ENCODE peak calls at places on chromosomes 16 and 17, in four cellular contexts. One of them, this sample, is unnamed.

GRCh38 chr17:5846001-5846400 is 224.2 kb upstream of the WSCD1 start:
- DNase-seq in GM12891: no peak
- DNase-seq in K562: no peak
- DNase-seq in GM12878: no peak
- DNase-seq in this sample: no peak

GRCh38 chr17:77478281-77478680 is 337.5 kb downstream of the SEC14L1 start:
- DNase-seq in GM12878: no peak
- DNase-seq in GM12891: no peak
- DNase-seq in K562: no peak
- DNase-seq in this sample: no peak

GRCh38 chr17:4195306-4195705 is 52.3 kb downstream of the CYB5D2 start:
- DNase-seq in GM12878: no peak
- DNase-seq in K562: no peak
- DNase-seq in GM12891: no peak
- DNase-seq in this sample: no peak

GRCh38 chr17:83177611-83178532 is 98.5 kb downstream of the METRNL start:
- DNase-seq in GM12891: no peak
- DNase-seq in K562: no peak
- DNase-seq in GM12878: no peak
- DNase-seq in this sample: no peak

GRCh38 chr16:72400257-72401078 is 228.5 kb upstream of the PMFBP1 start:
- DNase-seq in K562: peak; percentile 56
- DNase-seq in GM12878: peak; percentile 7
- DNase-seq in GM12891: peak; percentile 5
- DNase-seq in this sample: peak; percentile 52

GRCh38 chr17:29833801-29834200 is 96.2 kb downstream of the SSH2 start:
- DNase-seq in GM12878: no peak
- DNase-seq in GM12891: no peak
- DNase-seq in K562: no peak
- DNase-seq in this sample: no peak

GRCh38 chr17:12591336-12591735 is 74.4 kb upstream of the MYOCD start:
- DNase-seq in GM12891: no peak
- DNase-seq in K562: no peak
- DNase-seq in GM12878: no peak
- DNase-seq in this sample: no peak

GRCh38 chr16:61791465-61791864 is 244.8 kb downstream of the CDH8 start:
- DNase-seq in K562: no peak
- DNase-seq in GM12891: no peak
- DNase-seq in GM12878: no peak
- DNase-seq in this sample: no peak

GRCh38 chr16:2774161-2774891 is 2.8 kb downstream of the ELOB start:
- DNase-seq in K562: no peak
- DNase-seq in GM12878: no peak
- DNase-seq in GM12891: no peak
- DNase-seq in this sample: peak; percentile 16

GRCh38 chr16:69725480-69726312 is 664 bp downstream of the NQO1 start:
- DNase-seq in GM12891: no peak
- DNase-seq in K562: peak; percentile 50
- DNase-seq in GM12878: no peak
- DNase-seq in this sample: no peak

DNA sequence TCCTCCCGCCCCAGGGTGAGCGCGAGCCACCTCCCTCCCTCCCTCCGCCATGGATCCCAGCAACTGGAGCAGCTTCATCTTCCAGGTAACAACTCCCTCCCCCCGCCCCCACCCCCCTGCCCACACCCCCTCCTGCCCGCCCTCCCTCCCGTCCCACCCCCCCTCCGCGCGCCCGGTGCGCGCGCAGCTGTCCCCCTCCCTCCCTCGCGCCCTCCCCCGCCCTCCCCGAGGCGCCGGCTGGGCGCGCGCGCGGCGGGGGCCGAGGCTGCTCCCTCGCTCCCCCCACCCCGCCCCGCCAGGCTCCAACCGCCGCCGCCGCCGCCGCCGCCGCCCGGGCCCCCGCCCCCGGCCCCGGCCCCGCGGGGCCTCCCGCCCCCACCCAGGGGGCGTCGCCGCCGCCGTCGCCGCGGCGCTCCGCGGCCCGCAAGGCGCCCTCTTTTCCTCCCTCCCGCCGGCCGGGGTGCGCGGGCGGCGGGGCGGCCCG is at the start of gene MAZ:
- DNase-seq in K562: peak; percentile 95
- DNase-seq in GM12891: no peak
- DNase-seq in GM12878: no peak
- DNase-seq in this sample: no peak
- TF ChIP-seq SPI1 in K562: no peak
- TF ChIP-seq SPI1 in GM12891: no peak
- TF ChIP-seq SPI1 in GM12878: no peak
- TF ChIP-seq SPI1 in this sample: no peak

GRCh38 chr17:7574176-7574953 is 5.1 kb upstream of the CD68 start:
- DNase-seq in GM12891: no peak
- DNase-seq in GM12878: no peak
- DNase-seq in K562: no peak
- DNase-seq in this sample: no peak
- TF ChIP-seq SPI1 in GM12891: no peak
- TF ChIP-seq SPI1 in GM12878: no peak
- TF ChIP-seq SPI1 in K562: no peak
- TF ChIP-seq SPI1 in this sample: no peak

DNA sequence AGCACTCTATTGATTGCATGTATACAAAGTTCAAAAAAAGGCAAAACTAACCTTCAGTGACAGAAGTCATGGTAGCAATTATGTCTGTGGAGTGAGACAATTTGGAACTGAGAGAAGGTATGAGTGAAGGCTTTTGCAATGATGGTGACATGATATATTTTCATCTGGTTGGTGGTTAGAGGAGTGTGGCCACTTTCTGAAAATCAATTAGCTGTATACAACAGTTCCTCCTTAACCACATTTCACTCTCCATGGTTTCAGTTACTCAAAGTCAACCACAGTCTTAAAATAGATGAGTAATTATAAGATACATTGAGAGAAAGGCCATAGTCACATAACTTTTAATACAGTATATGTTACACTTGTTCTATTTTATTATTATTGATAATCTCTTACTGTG is 26.2 kb downstream of the ADAMTS18 start:
- DNase-seq in K562: no peak
- DNase-seq in GM12878: peak; percentile 8
- DNase-seq in GM12891: no peak
- DNase-seq in this sample: peak; percentile 3
- TF ChIP-seq SPI1 in K562: no peak
- TF ChIP-seq SPI1 in GM12878: no peak
- TF ChIP-seq SPI1 in GM12891: no peak
- TF ChIP-seq SPI1 in this sample: no peak

GRCh38 chr17:82101767-82102679 is 4.0 kb upstream of the FASN start:
- DNase-seq in K562: no peak
- DNase-seq in GM12891: no peak
- DNase-seq in GM12878: no peak
- DNase-seq in this sample: no peak
- TF ChIP-seq SPI1 in K562: no peak
- TF ChIP-seq SPI1 in GM12891: no peak
- TF ChIP-seq SPI1 in GM12878: no peak
- TF ChIP-seq SPI1 in this sample: no peak

GRCh38 chr17:28612936-28613872 is 781 bp downstream of the RSKR start:
- DNase-seq in GM12891: no peak
- DNase-seq in GM12878: no peak
- DNase-seq in K562: peak; percentile 68
- DNase-seq in this sample: no peak
- TF ChIP-seq SPI1 in GM12891: no peak
- TF ChIP-seq SPI1 in GM12878: no peak
- TF ChIP-seq SPI1 in K562: no peak
- TF ChIP-seq SPI1 in this sample: no peak

GRCh38 chr17:65556910-65557348 is 4.5 kb downstream of the AXIN2 start:
- DNase-seq in GM12878: no peak
- DNase-seq in K562: no peak
- DNase-seq in GM12891: no peak
- DNase-seq in this sample: no peak

GRCh38 chr17:65558311-65558682 is 3.2 kb downstream of the AXIN2 start:
- DNase-seq in K562: no peak
- DNase-seq in GM12891: no peak
- DNase-seq in GM12878: no peak
- DNase-seq in this sample: no peak

GRCh38 chr17:65557349-65558310 is 3.8 kb downstream of the AXIN2 start:
- DNase-seq in GM12878: no peak
- DNase-seq in K562: no peak
- DNase-seq in GM12891: no peak
- DNase-seq in this sample: no peak

GRCh38 chr17:65554568-65555223 is 6.8 kb downstream of the AXIN2 start:
- DNase-seq in GM12878: no peak
- DNase-seq in K562: no peak
- DNase-seq in GM12891: no peak
- DNase-seq in this sample: no peak

DNA sequence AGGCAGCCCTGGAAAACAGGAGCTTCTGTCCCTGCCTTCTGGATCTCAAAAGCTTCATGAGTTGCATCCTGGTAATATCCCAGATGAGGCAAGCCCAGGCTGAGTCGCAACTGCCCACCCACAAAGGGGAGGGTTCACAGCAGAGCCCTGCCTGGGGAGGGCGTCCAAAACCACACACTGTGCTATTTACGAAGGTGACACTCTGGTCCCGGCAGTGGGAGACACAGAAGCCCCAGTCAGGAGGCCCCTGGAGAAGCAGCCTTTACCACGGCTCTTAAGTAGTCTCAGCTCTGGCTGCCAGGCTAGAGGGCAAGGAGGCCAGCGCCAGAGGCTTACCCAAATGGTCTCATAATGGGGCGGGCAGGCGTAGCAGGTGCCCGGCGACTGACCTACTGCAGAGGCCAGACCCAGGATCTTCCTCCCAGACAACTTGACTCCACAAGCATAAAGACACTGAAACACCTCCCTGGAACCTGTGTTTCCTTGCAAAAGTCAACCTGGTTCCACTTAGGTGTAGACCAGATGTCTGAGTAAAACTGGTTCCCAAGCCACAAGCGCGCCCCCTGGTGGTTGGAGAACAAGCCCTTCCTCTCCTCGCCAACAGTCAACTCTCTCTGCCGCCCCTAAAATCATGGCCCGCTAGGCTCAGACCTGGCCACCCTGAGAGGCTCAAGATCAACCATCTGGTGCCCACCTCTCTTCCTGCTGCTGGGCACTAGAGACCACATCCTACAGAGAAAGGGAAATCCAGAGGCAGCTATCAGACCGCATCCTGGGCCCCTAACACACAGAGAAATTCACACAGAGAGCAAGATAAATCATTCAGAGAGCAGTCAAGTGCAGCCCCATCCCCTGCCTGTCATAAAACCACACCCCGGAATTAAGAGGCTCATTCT is 5.2 kb downstream of the AXIN2 start:
- DNase-seq in GM12891: peak; percentile 55
- DNase-seq in K562: peak; percentile 81
- DNase-seq in GM12878: no peak
- DNase-seq in this sample: peak; percentile 62
- TF ChIP-seq SPI1 in GM12891: no peak
- TF ChIP-seq SPI1 in K562: no peak
- TF ChIP-seq SPI1 in GM12878: no peak
- TF ChIP-seq SPI1 in this sample: no peak

GRCh38 chr17:78865682-78866390 is 25.2 kb upstream of the USP36 start:
- DNase-seq in K562: peak; percentile 79
- DNase-seq in GM12878: no peak
- DNase-seq in GM12891: peak; percentile 53
- DNase-seq in this sample: peak; percentile 77
- TF ChIP-seq SPI1 in K562: no peak
- TF ChIP-seq SPI1 in GM12878: no peak
- TF ChIP-seq SPI1 in GM12891: no peak
- TF ChIP-seq SPI1 in this sample: no peak

DNA sequence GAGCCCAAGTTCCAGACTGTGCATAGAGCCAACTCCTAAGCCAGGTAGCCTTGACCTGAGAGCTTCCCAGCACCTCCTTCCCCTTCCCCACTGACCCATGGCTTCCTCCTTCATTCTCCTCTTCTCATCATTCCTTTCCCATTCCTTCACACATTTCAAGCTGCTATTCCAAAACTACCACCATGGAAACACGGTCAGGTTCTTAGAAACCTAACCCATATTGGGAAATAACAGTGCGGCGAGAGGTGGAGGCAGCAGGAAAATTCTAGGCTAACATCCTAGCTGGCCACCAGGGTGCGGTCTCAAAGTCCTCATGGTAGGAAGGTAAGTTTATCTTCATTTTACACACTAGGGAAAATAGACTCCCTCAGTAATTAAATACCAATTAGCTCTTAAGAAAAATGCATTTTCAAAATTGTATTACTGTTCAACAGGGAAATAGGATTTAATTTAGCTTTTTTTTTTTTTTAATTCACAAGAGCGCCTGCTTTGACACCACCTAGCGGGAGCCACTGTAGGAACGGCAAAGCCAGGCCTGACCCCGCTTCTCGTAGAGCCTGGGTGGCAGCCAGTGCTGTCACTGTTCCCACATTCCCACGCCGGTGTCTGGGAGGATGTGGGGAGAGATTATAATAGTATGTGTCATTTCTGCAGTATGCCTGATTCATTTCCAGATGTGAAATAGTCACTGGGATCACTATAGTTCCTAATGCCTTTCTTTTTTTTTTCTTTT is 14.0 kb upstream of the SPHK1 start:
- DNase-seq in GM12891: no peak
- DNase-seq in K562: peak; percentile 59
- DNase-seq in GM12878: no peak
- DNase-seq in this sample: no peak
- TF ChIP-seq SPI1 in GM12891: no peak
- TF ChIP-seq SPI1 in K562: no peak
- TF ChIP-seq SPI1 in GM12878: no peak
- TF ChIP-seq SPI1 in this sample: no peak